ENCODE peak calls at places on chromosome 17, in ten cellular contexts. S is NK-92 treated with Interleukin-12 subunit alpha and Interleukin-12 subunit beta, amount 100 ng/mL, for 24 hours; T is NCI-H774; Z is activated naive CD4-positive, alpha-beta T cell; Y is dermis microvascular lymphatic vessel endothelial cell; A is neural progenitor cell; G is HepG2; B is body of pancreas; J is GM12891; I is brain microvascular endothelial cell. D is an unnamed sample.

GRCh38 chr17:13869301-13869700 is 200.0 kb upstream of the COX10 start:
- DNase-seq in S (no peak), T (no peak), Z (no peak), Y (no peak), A (no peak), G (no peak), B (no peak), J (no peak), I (peak; percentile 8), D (no peak)

GRCh38 chr17:4709794-4710692 is at the start of gene ARRB2:
- DNase-seq in S (peak; percentile 91), T (peak; percentile 97), Z (peak; percentile 98), Y (peak; percentile 94), A (peak; percentile 98), G (peak; percentile 97), B (peak; percentile 96), J (peak; percentile 96), I (peak; percentile 97), D (peak; percentile 100)

GRCh38 chr17:39239640-39240314 is 14.0 kb upstream of the STAC2 start:
- DNase-seq in S (no peak), T (peak; percentile 88), Z (peak; percentile 56), Y (no peak), A (peak; percentile 81), G (peak; percentile 55), B (peak; percentile 58), J (peak; percentile 64), I (no peak), D (no peak)

GRCh38 chr17:50630524-50631194 is 4.0 kb upstream of the ABCC3 start:
- DNase-seq in S (no peak), T (peak; percentile 66), Z (peak; percentile 47), Y (no peak), A (peak; percentile 51), G (peak; percentile 52), B (peak; percentile 88), J (peak; percentile 65), I (no peak), D (no peak)

GRCh38 chr17:50218071-50218759 is 16.8 kb upstream of the COL1A1 start:
- DNase-seq in S (no peak), T (no peak), Z (no peak), Y (no peak), A (no peak), G (no peak), B (no peak), J (no peak), I (no peak), D (no peak)

GRCh38 chr17:29177871-29178749 is 2.1 kb downstream of the MYO18A start:
- DNase-seq in S (no peak), T (no peak), Z (no peak), Y (no peak), A (no peak), G (peak; percentile 92), B (no peak), J (no peak), I (no peak), D (no peak)

GRCh38 chr17:50533720-50534148 is 1.2 kb downstream of the EPN3 start:
- DNase-seq in S (no peak), T (no peak), Z (no peak), Y (no peak), A (no peak), G (no peak), B (peak; percentile 84), J (no peak), I (peak; percentile 9), D (no peak)

GRCh38 chr17:43220511-43221125 is 7.8 kb downstream of the CCDC200 start:
- DNase-seq in S (no peak), T (no peak), Z (no peak), Y (no peak), A (peak; percentile 10), G (no peak), B (no peak), J (no peak), I (no peak), D (no peak)

GRCh38 chr17:4256952-4257351 is 6.8 kb downstream of the ANKFY1 start:
- DNase-seq in S (no peak), T (no peak), Z (no peak), Y (no peak), A (no peak), G (no peak), B (no peak), J (no peak), I (peak; percentile 11), D (no peak)

GRCh38 chr17:79930786-79931516 is 91.7 kb upstream of the CBX4 start:
- DNase-seq in S (no peak), T (no peak), Z (no peak), Y (no peak), A (peak; percentile 46), G (no peak), B (no peak), J (no peak), I (no peak), D (no peak)

D was measured in foreskin fibroblast.